ENCODE peak calls at places on chromosomes 5 and 9, in eight cellular contexts. N, I, W, F, J, O, E and D are unnamed samples.

GRCh38 chr5:39191216-39191615 is 28.1 kb downstream of the FYB1 start:
- DNase-seq in N (no peak), J (no peak), E (no peak), W (peak; percentile 60), I (no peak), F (no peak), O (no peak), D (no peak)

GRCh38 chr9:124574944-124575343 is 67.7 kb upstream of the NR5A1 start:
- DNase-seq in I (no peak), W (no peak), N (no peak), E (no peak), J (no peak), O (peak; percentile 68), F (no peak), D (no peak)

GRCh38 chr5:137613554-137614265 is 114.6 kb upstream of the SPOCK1 start:
- DNase-seq in N (no peak), F (no peak), O (no peak), W (no peak), E (no peak), I (no peak), J (no peak), D (peak; percentile 69)

GRCh38 chr9:120713257-120714087 is 798 bp downstream of the MEGF9 start:
- DNase-seq in W (peak; percentile 20), E (peak; percentile 39), I (no peak), F (peak; percentile 39), J (peak; percentile 30), N (no peak), O (no peak), D (no peak)

GRCh38 chr9:80090317-80090716 is 518.6 kb downstream of the TLE4 start:
- DNase-seq in W (no peak), O (no peak), F (no peak), I (no peak), E (no peak), J (no peak), N (no peak), D (no peak)

GRCh38 chr5:139659673-139660072 is 11.5 kb downstream of the CXXC5 start:
- DNase-seq in E (no peak), I (no peak), F (no peak), N (no peak), O (no peak), J (no peak), W (no peak), D (no peak)

GRCh38 chr5:177545487-177546261 is 8.7 kb downstream of the FAM193B start:
- DNase-seq in N (peak; percentile 87), J (peak; percentile 81), O (peak; percentile 74), W (no peak), E (peak; percentile 28), I (no peak), F (peak; percentile 79), D (peak; percentile 81)

GRCh38 chr5:93904917-93905316 is 163.5 kb upstream of the POU5F2 start:
- DNase-seq in E (no peak), J (no peak), O (no peak), W (no peak), F (no peak), I (no peak), N (no peak), D (no peak)

GRCh38 chr5:132022737-132023136 is 11.3 kb upstream of the ACSL6 start:
- DNase-seq in J (no peak), W (no peak), O (no peak), N (no peak), E (no peak), F (no peak), I (no peak), D (no peak)

GRCh38 chr9:91341258-91341746 is 20.4 kb downstream of the AUH start:
- DNase-seq in F (no peak), W (no peak), O (peak; percentile 60), E (peak; percentile 37), I (no peak), J (no peak), N (no peak), D (no peak)

GRCh38 chr5:92328584-92329259 is 945.6 kb upstream of the ARRDC3 start:
- DNase-seq in F (no peak), O (no peak), J (no peak), W (no peak), N (no peak), I (no peak), E (no peak), D (no peak)

GRCh38 chr9:5052858-5053257 is 67.8 kb downstream of the JAK2 start:
- DNase-seq in N (no peak), I (no peak), J (no peak), F (no peak), O (peak; percentile 44), W (no peak), E (no peak), D (no peak)

GRCh38 chr5:120895659-120896058 is 431.6 kb downstream of the PRR16 start:
- DNase-seq in E (no peak), J (no peak), O (no peak), W (no peak), I (no peak), N (no peak), F (no peak), D (no peak)

GRCh38 chr9:83596899-83597504 is 25.9 kb upstream of the IDNK start:
- DNase-seq in J (peak; percentile 49), O (no peak), W (peak; percentile 34), I (no peak), F (no peak), E (peak; percentile 50), N (peak; percentile 45), D (no peak)

GRCh38 chr9:5008206-5008605 is 23.1 kb downstream of the JAK2 start:
- DNase-seq in I (no peak), F (no peak), E (no peak), N (no peak), J (no peak), W (no peak), O (peak; percentile 20), D (no peak)

DNA sequence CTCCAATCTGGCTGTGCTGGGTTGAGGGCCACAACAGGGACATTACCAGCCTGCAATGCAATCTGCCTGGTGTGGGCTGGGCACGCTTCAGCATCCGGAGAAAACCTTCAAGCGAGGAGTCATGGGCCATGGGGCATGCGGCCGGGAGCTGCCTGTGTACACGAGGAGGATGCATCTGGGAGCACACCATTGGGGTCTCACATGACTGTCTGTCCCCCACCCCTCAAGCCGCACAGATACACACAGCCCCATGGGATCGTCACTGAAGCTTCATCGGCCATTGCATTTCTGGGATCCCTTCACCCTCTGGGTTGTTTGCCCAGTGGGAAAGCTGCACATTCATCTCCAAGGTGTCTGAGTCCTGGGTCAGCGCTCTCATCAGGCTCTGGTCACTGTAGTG is 9.9 kb downstream of the LCN1 start:
- DNase-seq in O (no peak), W (no peak), E (no peak), I (peak; percentile 12), N (no peak), F (no peak), J (no peak), D (no peak)
- TF ChIP-seq CTCF in O (no peak), W (no peak), E (no peak), I (no peak), N (no peak), F (no peak), J (no peak), D (no peak)

DNA sequence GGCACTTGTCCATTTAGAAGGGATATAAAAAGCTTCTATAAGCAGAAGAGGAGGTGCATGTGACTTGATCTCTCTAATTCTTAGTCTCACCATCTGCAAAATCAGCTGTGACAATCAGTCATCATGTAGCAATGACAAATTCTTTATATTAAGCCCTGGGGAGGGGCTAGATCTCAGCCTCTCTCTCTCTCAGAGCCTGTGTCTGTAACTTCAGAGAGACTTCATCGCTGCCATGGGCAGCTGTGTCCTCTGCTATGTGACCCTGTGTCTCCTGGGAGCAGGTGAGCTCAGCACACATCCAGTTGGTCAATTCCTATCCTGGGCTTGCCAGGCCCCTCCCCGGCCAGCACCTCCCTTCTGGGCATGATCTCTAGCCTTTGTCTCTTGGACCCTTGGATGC is 109.6 kb downstream of the ANKRD18B start:
- DNase-seq in O (no peak), I (no peak), F (no peak), W (no peak), J (no peak), N (no peak), E (no peak), D (no peak)
- H3K27me3 ChIP-seq in O (peaks cover 64% of the 10 kb centered on the region), I (peaks cover 7% of the 10 kb centered on the region), F (no peaks in the 10 kb centered on the region), W (peaks cover 15% of the 10 kb centered on the region), J (peaks cover 36% of the 10 kb centered on the region), N (peaks cover 21% of the 10 kb centered on the region), E (no peaks in the 10 kb centered on the region), D (peaks cover 22% of the 10 kb centered on the region)

GRCh38 chr5:163362806-163363788 is 74.3 kb upstream of the CCNG1 start:
- DNase-seq in J (no peak), W (no peak), O (peak; percentile 80), E (no peak), I (no peak), N (no peak), F (no peak), D (no peak)
- H3K27ac ChIP-seq in J (no peak overlapping the region), W (no peak overlapping the region), O (no peak overlapping the region), E (no peak overlapping the region), I (no peak overlapping the region), N (no peak overlapping the region), F (no peak overlapping the region), D (no peak overlapping the region)

DNA sequence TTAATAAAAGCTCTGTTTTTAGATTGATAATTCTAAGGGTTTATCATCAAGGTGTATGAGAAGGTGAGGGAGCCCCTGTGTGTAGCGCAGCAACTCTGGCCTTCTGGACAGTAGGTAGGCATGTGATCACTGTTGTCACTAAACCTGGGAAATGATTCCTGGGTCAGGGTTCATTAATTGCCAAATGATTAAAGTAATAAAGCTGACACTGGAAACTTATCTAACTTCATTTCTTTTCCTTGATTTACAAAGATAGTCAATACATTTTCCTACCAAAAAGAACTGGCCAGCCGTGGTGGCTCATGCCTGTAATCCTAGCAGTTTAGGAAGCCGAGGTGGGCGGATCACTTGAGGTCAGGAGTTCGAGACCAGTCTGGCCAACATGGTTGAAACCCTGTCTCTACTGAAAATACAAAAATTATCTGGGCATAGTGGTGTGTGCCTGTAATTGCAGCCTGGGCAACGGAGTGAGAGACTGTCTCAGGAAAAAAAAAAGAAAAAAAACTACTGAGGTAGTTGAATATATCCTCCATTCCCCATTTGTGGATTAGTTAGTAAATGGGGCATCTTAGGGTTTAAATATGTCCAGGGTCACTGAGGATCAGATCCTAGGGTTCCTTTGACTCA is 2.4 kb downstream of the EHMT1 start:
- DNase-seq in E (no peak), F (no peak), I (no peak), O (no peak), W (no peak), N (no peak), J (no peak), D (no peak)
- TF ChIP-seq CTCF in E (peak; percentile 24), F (no peak), I (no peak), O (peak; percentile 38), W (no peak), N (no peak), J (peak; percentile 44), D (peak; percentile 10)

GRCh38 chr9:97851450-97851883 is 1.6 kb upstream of the FOXE1 start:
- DNase-seq in N (no peak), E (no peak), I (no peak), O (no peak), F (no peak), W (no peak), J (no peak), D (no peak)

GRCh38 chr9:97849980-97850379 is 3.0 kb upstream of the FOXE1 start:
- DNase-seq in I (no peak), J (no peak), N (no peak), E (no peak), W (no peak), O (no peak), F (no peak), D (no peak)

GRCh38 chr9:97852399-97853055 is 499 bp upstream of the FOXE1 start:
- DNase-seq in E (no peak), W (no peak), F (no peak), J (no peak), I (no peak), N (no peak), O (no peak), D (no peak)

GRCh38 chr9:97852001-97852398 is 1.0 kb upstream of the FOXE1 start:
- DNase-seq in I (no peak), O (no peak), J (no peak), E (no peak), N (no peak), W (no peak), F (no peak), D (no peak)

GRCh38 chr9:97850746-97851449 is 2.1 kb upstream of the FOXE1 start:
- DNase-seq in I (no peak), E (no peak), O (no peak), W (no peak), F (no peak), J (no peak), N (no peak), D (no peak)
- H3K27me3 ChIP-seq in I (peaks cover 45% of the 10 kb centered on the region), E (peaks cover 56% of the 10 kb centered on the region), O (peaks cover 92% of the 10 kb centered on the region), W (peaks cover 57% of the 10 kb centered on the region), F (peaks cover 64% of the 10 kb centered on the region), J (peaks cover 97% of the 10 kb centered on the region), N (peaks cover 96% of the 10 kb centered on the region), D (peaks cover 86% of the 10 kb centered on the region)